ENCODE peak calls at places on chromosomes 11 and 22, in ten cellular contexts. One of them, this sample, is unnamed.
A peak's percentile ranks its signal among the peaks of the same experiment; 100 is the strongest.

GRCh38 chr22:44549701-44550100 is 51.7 kb upstream of the RTL6 start:
- DNase-seq in K562: no peak
- DNase-seq in fibroblast of lung: no peak
- DNase-seq in PC-3: no peak
- DNase-seq in DND-41: no peak
- DNase-seq in HepG2: no peak
- DNase-seq in mammary epithelial cell: no peak
- DNase-seq in H1: no peak
- DNase-seq in MM.1S: no peak
- DNase-seq in astrocyte: no peak
- DNase-seq in this sample: no peak

GRCh38 chr11:96391698-96392307 is 2.0 kb downstream of the JRKL start:
- DNase-seq in K562: no peak
- DNase-seq in fibroblast of lung: no peak
- DNase-seq in PC-3: peak; percentile 62
- DNase-seq in DND-41: no peak
- DNase-seq in HepG2: no peak
- DNase-seq in mammary epithelial cell: no peak
- DNase-seq in H1: no peak
- DNase-seq in MM.1S: no peak
- DNase-seq in astrocyte: no peak
- DNase-seq in this sample: no peak

GRCh38 chr11:121895919-121896318 is 220.1 kb downstream of the BLID start:
- DNase-seq in K562: no peak
- DNase-seq in fibroblast of lung: peak; percentile 44
- DNase-seq in PC-3: peak; percentile 84
- DNase-seq in DND-41: no peak
- DNase-seq in HepG2: no peak
- DNase-seq in mammary epithelial cell: peak; percentile 54
- DNase-seq in H1: no peak
- DNase-seq in MM.1S: no peak
- DNase-seq in astrocyte: peak; percentile 74
- DNase-seq in this sample: no peak

GRCh38 chr22:45757068-45757467 is 85.4 kb downstream of the ATXN10 start:
- DNase-seq in K562: no peak
- DNase-seq in fibroblast of lung: peak; percentile 59
- DNase-seq in PC-3: no peak
- DNase-seq in DND-41: no peak
- DNase-seq in HepG2: no peak
- DNase-seq in mammary epithelial cell: no peak
- DNase-seq in H1: peak; percentile 58
- DNase-seq in MM.1S: no peak
- DNase-seq in astrocyte: peak; percentile 46
- DNase-seq in this sample: no peak

GRCh38 chr11:81112718-81113117 is 1620.9 kb downstream of the FAM181B start:
- DNase-seq in K562: no peak
- DNase-seq in fibroblast of lung: no peak
- DNase-seq in PC-3: no peak
- DNase-seq in DND-41: no peak
- DNase-seq in HepG2: no peak
- DNase-seq in mammary epithelial cell: peak; percentile 2
- DNase-seq in H1: no peak
- DNase-seq in MM.1S: peak; percentile 26
- DNase-seq in astrocyte: no peak
- DNase-seq in this sample: no peak

GRCh38 chr22:29872145-29872893 is 10.7 kb upstream of the MTMR3 start:
- DNase-seq in K562: no peak
- DNase-seq in fibroblast of lung: no peak
- DNase-seq in PC-3: no peak
- DNase-seq in DND-41: no peak
- DNase-seq in HepG2: no peak
- DNase-seq in mammary epithelial cell: no peak
- DNase-seq in H1: no peak
- DNase-seq in MM.1S: peak; percentile 31
- DNase-seq in astrocyte: no peak
- DNase-seq in this sample: no peak

GRCh38 chr11:119791701-119792151 is 62.7 kb upstream of the NECTIN1 start:
- DNase-seq in K562: no peak
- DNase-seq in fibroblast of lung: no peak
- DNase-seq in PC-3: no peak
- DNase-seq in DND-41: no peak
- DNase-seq in HepG2: no peak
- DNase-seq in mammary epithelial cell: no peak
- DNase-seq in H1: no peak
- DNase-seq in MM.1S: no peak
- DNase-seq in astrocyte: peak; percentile 73
- DNase-seq in this sample: no peak

GRCh38 chr22:44638966-44639739 is 62.9 kb upstream of the PRR5 start:
- DNase-seq in K562: no peak
- DNase-seq in fibroblast of lung: no peak
- DNase-seq in PC-3: no peak
- DNase-seq in DND-41: no peak
- DNase-seq in HepG2: no peak
- DNase-seq in mammary epithelial cell: no peak
- DNase-seq in H1: no peak
- DNase-seq in MM.1S: no peak
- DNase-seq in astrocyte: no peak
- DNase-seq in this sample: no peak

GRCh38 chr11:110230377-110230776 is 66.0 kb downstream of the RDX start:
- DNase-seq in K562: no peak
- DNase-seq in fibroblast of lung: no peak
- DNase-seq in PC-3: no peak
- DNase-seq in DND-41: no peak
- DNase-seq in HepG2: peak; percentile 3
- DNase-seq in mammary epithelial cell: no peak
- DNase-seq in H1: no peak
- DNase-seq in MM.1S: no peak
- DNase-seq in astrocyte: no peak
- DNase-seq in this sample: no peak

GRCh38 chr11:110679323-110679980 is 32.8 kb downstream of the ARHGAP20 start:
- DNase-seq in K562: no peak
- DNase-seq in fibroblast of lung: peak; percentile 59
- DNase-seq in PC-3: no peak
- DNase-seq in DND-41: no peak
- DNase-seq in HepG2: no peak
- DNase-seq in mammary epithelial cell: no peak
- DNase-seq in H1: no peak
- DNase-seq in MM.1S: no peak
- DNase-seq in astrocyte: peak; percentile 19
- DNase-seq in this sample: no peak

GRCh38 chr11:87127131-87127530 is 89.4 kb downstream of the TMEM135 start:
- DNase-seq in K562: no peak
- DNase-seq in fibroblast of lung: no peak
- DNase-seq in PC-3: no peak
- DNase-seq in DND-41: no peak
- DNase-seq in HepG2: no peak
- DNase-seq in mammary epithelial cell: no peak
- DNase-seq in H1: no peak
- DNase-seq in MM.1S: no peak
- DNase-seq in astrocyte: no peak
- DNase-seq in this sample: no peak

GRCh38 chr11:8760896-8761295 is 78.3 kb downstream of the RPL27A start:
- DNase-seq in K562: no peak
- DNase-seq in fibroblast of lung: peak; percentile 56
- DNase-seq in PC-3: no peak
- DNase-seq in DND-41: no peak
- DNase-seq in HepG2: no peak
- DNase-seq in mammary epithelial cell: no peak
- DNase-seq in H1: no peak
- DNase-seq in MM.1S: no peak
- DNase-seq in astrocyte: peak; percentile 73
- DNase-seq in this sample: no peak

GRCh38 chr11:2211113-2211971 is 39.7 kb upstream of the TH start:
- DNase-seq in K562: peak; percentile 1
- DNase-seq in fibroblast of lung: no peak
- DNase-seq in PC-3: no peak
- DNase-seq in DND-41: no peak
- DNase-seq in HepG2: peak; percentile 99
- DNase-seq in mammary epithelial cell: no peak
- DNase-seq in H1: no peak
- DNase-seq in MM.1S: no peak
- DNase-seq in astrocyte: no peak
- DNase-seq in this sample: no peak

GRCh38 chr22:22168190-22168940 is 76.2 kb upstream of the VPREB1 start:
- DNase-seq in K562: peak; percentile 74
- DNase-seq in fibroblast of lung: peak; percentile 91
- DNase-seq in PC-3: peak; percentile 9
- DNase-seq in DND-41: peak; percentile 51
- DNase-seq in HepG2: peak; percentile 25
- DNase-seq in mammary epithelial cell: peak; percentile 42
- DNase-seq in H1: no peak
- DNase-seq in MM.1S: peak; percentile 94
- DNase-seq in astrocyte: peak; percentile 19
- DNase-seq in this sample: peak; percentile 7

GRCh38 chr11:88050247-88050646 is 125.0 kb downstream of the RAB38 start:
- DNase-seq in K562: no peak
- DNase-seq in fibroblast of lung: no peak
- DNase-seq in PC-3: peak; percentile 70
- DNase-seq in DND-41: no peak
- DNase-seq in HepG2: no peak
- DNase-seq in mammary epithelial cell: peak; percentile 23
- DNase-seq in H1: no peak
- DNase-seq in MM.1S: no peak
- DNase-seq in astrocyte: no peak
- DNase-seq in this sample: no peak

GRCh38 chr11:11592146-11592684 is 29.6 kb downstream of the GALNT18 start:
- DNase-seq in K562: no peak
- DNase-seq in fibroblast of lung: no peak
- DNase-seq in PC-3: no peak
- DNase-seq in DND-41: no peak
- DNase-seq in HepG2: no peak
- DNase-seq in mammary epithelial cell: no peak
- DNase-seq in H1: no peak
- DNase-seq in MM.1S: no peak
- DNase-seq in astrocyte: no peak
- DNase-seq in this sample: no peak

GRCh38 chr11:71472941-71473792 is 20.2 kb downstream of the NADSYN1 start:
- DNase-seq in K562: no peak
- DNase-seq in fibroblast of lung: no peak
- DNase-seq in PC-3: no peak
- DNase-seq in DND-41: no peak
- DNase-seq in HepG2: no peak
- DNase-seq in mammary epithelial cell: no peak
- DNase-seq in H1: no peak
- DNase-seq in MM.1S: no peak
- DNase-seq in astrocyte: no peak
- DNase-seq in this sample: no peak

GRCh38 chr11:36425593-36426206 is 84.4 kb downstream of the TRAF6 start:
- DNase-seq in K562: no peak
- DNase-seq in fibroblast of lung: peak; percentile 23
- DNase-seq in PC-3: no peak
- DNase-seq in DND-41: no peak
- DNase-seq in HepG2: no peak
- DNase-seq in mammary epithelial cell: no peak
- DNase-seq in H1: no peak
- DNase-seq in MM.1S: no peak
- DNase-seq in astrocyte: peak; percentile 65
- DNase-seq in this sample: no peak

GRCh38 chr11:75236062-75236461 is 4.5 kb upstream of the TPBGL start:
- DNase-seq in K562: no peak
- DNase-seq in fibroblast of lung: no peak
- DNase-seq in PC-3: no peak
- DNase-seq in DND-41: no peak
- DNase-seq in HepG2: no peak
- DNase-seq in mammary epithelial cell: no peak
- DNase-seq in H1: no peak
- DNase-seq in MM.1S: no peak
- DNase-seq in astrocyte: no peak
- DNase-seq in this sample: no peak
- TF ChIP-seq EZH2 in K562: no peak
- TF ChIP-seq EZH2 in fibroblast of lung: no peak
- TF ChIP-seq EZH2 in PC-3: no peak
- TF ChIP-seq EZH2 in DND-41: no peak
- TF ChIP-seq EZH2 in HepG2: no peak
- TF ChIP-seq EZH2 in mammary epithelial cell: no peak
- TF ChIP-seq EZH2 in H1: no peak
- TF ChIP-seq EZH2 in MM.1S: no peak
- TF ChIP-seq EZH2 in astrocyte: no peak
- TF ChIP-seq EZH2 in this sample: no peak

GRCh38 chr22:17105143-17106129 is 15.7 kb downstream of the TMEM121B start:
- DNase-seq in K562: no peak
- DNase-seq in fibroblast of lung: no peak
- DNase-seq in PC-3: no peak
- DNase-seq in DND-41: no peak
- DNase-seq in HepG2: no peak
- DNase-seq in mammary epithelial cell: no peak
- DNase-seq in H1: no peak
- DNase-seq in MM.1S: no peak
- DNase-seq in astrocyte: no peak
- DNase-seq in this sample: no peak
- H3K36me3 ChIP-seq in K562: peaks cover 45% of the 10 kb centered on the region
- H3K36me3 ChIP-seq in fibroblast of lung: peaks cover 18% of the 10 kb centered on the region
- H3K36me3 ChIP-seq in PC-3: no peaks in the 10 kb centered on the region
- H3K36me3 ChIP-seq in DND-41: peaks cover 83% of the 10 kb centered on the region
- H3K36me3 ChIP-seq in HepG2: no peaks in the 10 kb centered on the region
- H3K36me3 ChIP-seq in mammary epithelial cell: peaks cover 2% of the 10 kb centered on the region
- H3K36me3 ChIP-seq in H1: no peaks in the 10 kb centered on the region
- H3K36me3 ChIP-seq in MM.1S: no peaks in the 10 kb centered on the region
- H3K36me3 ChIP-seq in astrocyte: peaks cover 15% of the 10 kb centered on the region
- H3K36me3 ChIP-seq in this sample: peaks cover 39% of the 10 kb centered on the region

GRCh38 chr11:64643258-64643881 is 52.4 kb downstream of the SLC22A12 start:
- DNase-seq in K562: peak; percentile 29
- DNase-seq in fibroblast of lung: no peak
- DNase-seq in PC-3: no peak
- DNase-seq in DND-41: no peak
- DNase-seq in HepG2: no peak
- DNase-seq in mammary epithelial cell: no peak
- DNase-seq in H1: no peak
- DNase-seq in MM.1S: no peak
- DNase-seq in astrocyte: no peak
- DNase-seq in this sample: no peak
- H3K27me3 ChIP-seq in K562: peaks cover 72% of the 10 kb centered on the region
- H3K27me3 ChIP-seq in fibroblast of lung: peaks cover 50% of the 10 kb centered on the region
- H3K27me3 ChIP-seq in PC-3: peaks cover 54% of the 10 kb centered on the region
- H3K27me3 ChIP-seq in DND-41: peaks cover 61% of the 10 kb centered on the region
- H3K27me3 ChIP-seq in HepG2: peaks cover 12% of the 10 kb centered on the region
- H3K27me3 ChIP-seq in mammary epithelial cell: peaks cover 33% of the 10 kb centered on the region
- H3K27me3 ChIP-seq in H1: peaks cover 64% of the 10 kb centered on the region
- H3K27me3 ChIP-seq in MM.1S: peaks cover 87% of the 10 kb centered on the region
- H3K27me3 ChIP-seq in astrocyte: peaks cover 60% of the 10 kb centered on the region
- H3K27me3 ChIP-seq in this sample: peaks cover 86% of the 10 kb centered on the region

DNA sequence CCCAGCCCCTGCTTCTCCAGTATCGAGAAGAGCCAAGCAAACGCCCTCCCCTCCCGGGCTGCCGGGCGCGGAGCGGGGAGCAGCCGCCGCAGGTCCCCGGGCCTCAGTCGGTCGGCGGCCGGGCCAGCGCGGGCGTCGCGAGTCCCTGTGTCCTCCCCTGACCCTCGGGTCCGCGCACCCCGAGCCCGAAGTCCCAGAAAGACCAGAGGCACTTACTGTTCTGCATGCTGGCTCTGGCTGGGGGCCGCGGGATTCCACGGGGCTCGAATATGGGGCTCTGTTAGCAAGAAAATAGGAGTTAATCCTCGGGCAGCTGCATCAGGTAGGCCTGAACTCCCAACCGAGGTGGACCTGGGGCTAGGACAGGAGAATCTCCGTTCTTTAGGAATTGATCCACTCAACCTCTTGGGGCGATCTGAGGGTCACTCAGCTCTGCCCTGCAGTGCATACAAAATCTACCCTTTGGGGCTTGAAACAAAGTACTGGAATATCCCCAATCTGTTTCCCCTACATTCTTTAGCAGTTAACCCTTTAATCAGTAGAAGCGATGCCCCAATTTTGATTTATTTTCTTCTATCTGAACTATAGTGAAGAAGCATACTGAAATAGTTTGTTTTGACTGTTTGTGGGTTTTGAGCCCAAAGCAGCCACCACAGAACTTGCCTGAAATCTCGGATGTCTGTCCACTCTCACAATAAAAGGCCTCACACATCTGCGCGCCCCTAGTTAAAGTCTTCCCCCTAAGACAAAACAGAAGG is 4.8 kb downstream of the PAX6 start:
- DNase-seq in K562: no peak
- DNase-seq in fibroblast of lung: no peak
- DNase-seq in PC-3: no peak
- DNase-seq in DND-41: no peak
- DNase-seq in HepG2: no peak
- DNase-seq in mammary epithelial cell: no peak
- DNase-seq in H1: no peak
- DNase-seq in MM.1S: no peak
- DNase-seq in astrocyte: peak; percentile 3
- DNase-seq in this sample: no peak
- TF ChIP-seq EZH2 in K562: no peak
- TF ChIP-seq EZH2 in fibroblast of lung: peak; percentile 74
- TF ChIP-seq EZH2 in PC-3: no peak
- TF ChIP-seq EZH2 in DND-41: no peak
- TF ChIP-seq EZH2 in HepG2: no peak
- TF ChIP-seq EZH2 in mammary epithelial cell: peak; percentile 90
- TF ChIP-seq EZH2 in H1: no peak
- TF ChIP-seq EZH2 in MM.1S: no peak
- TF ChIP-seq EZH2 in astrocyte: peak; percentile 50
- TF ChIP-seq EZH2 in this sample: peak; percentile 60

This sample was measured in keratinocyte.